ENCODE peak calls at places on chromosomes 7 and 10, in four cellular contexts. B, R, X and Q are unnamed samples.

GRCh38 chr7:158829021-158829341 is 328 bp downstream of the ESYT2 start:
- DNase-seq in X (peak), B (no peak), R (peak), Q (peak)

GRCh38 chr10:47115322-47115721 is 184.7 kb upstream of the GDF10 start:
- DNase-seq in R (no peak), X (peak), B (no peak), Q (no peak)

GRCh38 chr10:95121904-95122303 is 52.6 kb upstream of the CYP2C8 start:
- DNase-seq in B (no peak), R (peak), X (no peak), Q (no peak)

GRCh38 chr7:150944066-150945042 is 33.8 kb downstream of the KCNH2 start:
- DNase-seq in R (no peak), X (no peak), B (no peak), Q (no peak)

GRCh38 chr7:89129600-89130375 is 334.3 kb upstream of the TEX47 start:
- DNase-seq in R (no peak), B (no peak), X (no peak), Q (no peak)

GRCh38 chr10:80104066-80104926 is 25.8 kb downstream of the TMEM254 start:
- DNase-seq in B (no peak), R (peak), X (no peak), Q (peak)

GRCh38 chr7:154178890-154179289 is 126.7 kb downstream of the DPP6 start:
- DNase-seq in X (no peak), R (no peak), B (no peak), Q (no peak)

GRCh38 chr10:69801094-69801433 is 642 bp upstream of the COL13A1 start:
- DNase-seq in X (peak), B (no peak), R (peak), Q (no peak)

GRCh38 chr7:17558558-17559332 is 260.3 kb downstream of the AHR start:
- DNase-seq in R (no peak), X (peak), B (no peak), Q (no peak)

GRCh38 chr7:18684899-18685298 is 189.3 kb downstream of the HDAC9 start:
- DNase-seq in X (no peak), R (no peak), B (no peak), Q (no peak)

GRCh38 chr7:147412782-147413186 is 1177.8 kb upstream of the C7orf33 start:
- DNase-seq in B (peak), R (peak), X (no peak), Q (no peak)

GRCh38 chr7:128353189-128353588 is 8.3 kb downstream of the PRRT4 start:
- DNase-seq in R (no peak), B (no peak), X (no peak), Q (no peak)

GRCh38 chr7:105015631-105015965 is 1.6 kb downstream of the KMT2E start:
- DNase-seq in R (peak), B (no peak), X (no peak), Q (peak)

GRCh38 chr7:150966002-150966401 is 12.1 kb downstream of the KCNH2 start:
- DNase-seq in X (no peak), R (no peak), B (no peak), Q (no peak)

GRCh38 chr10:33487014-33487776 is 152.7 kb upstream of the NRP1 start:
- DNase-seq in X (no peak), R (peak), B (no peak), Q (no peak)

GRCh38 chr7:155935726-155936125 is 123.5 kb upstream of the SHH start:
- DNase-seq in B (no peak), R (no peak), X (no peak), Q (no peak)

GRCh38 chr7:42180806-42181205 is 56.2 kb downstream of the GLI3 start:
- DNase-seq in B (no peak), R (peak), X (no peak), Q (no peak)

GRCh38 chr10:113947138-113948011 is 92.9 kb downstream of the NHLRC2 start:
- DNase-seq in R (no peak), B (no peak), X (no peak), Q (no peak)

GRCh38 chr7:83696101-83696500 is 47.2 kb upstream of the SEMA3E start:
- DNase-seq in B (no peak), R (no peak), X (no peak), Q (no peak)

GRCh38 chr7:2512179-2512644 is 7.4 kb upstream of the LFNG start:
- DNase-seq in R (no peak), B (no peak), X (no peak), Q (no peak)

GRCh38 chr7:25386311-25386744 is 158.0 kb upstream of the NPVF start:
- DNase-seq in X (no peak), B (no peak), R (no peak), Q (no peak)

GRCh38 chr10:104441601-104442000 is 88.0 kb downstream of the CFAP58 start:
- DNase-seq in X (no peak), B (no peak), R (peak), Q (no peak)

GRCh38 chr10:6213257-6213905 is 10.6 kb downstream of the PFKFB3 start:
- DNase-seq in R (no peak), X (no peak), B (no peak), Q (no peak)

GRCh38 chr10:24466616-24466949 is 257.1 kb downstream of the ARHGAP21 start:
- DNase-seq in R (no peak), B (no peak), X (no peak), Q (no peak)

GRCh38 chr10:104304346-104304745 is 33.9 kb downstream of the ITPRIP start:
- DNase-seq in R (no peak), B (no peak), X (no peak), Q (no peak)

GRCh38 chr10:69994262-69994661 is 58.4 kb upstream of the MACROH2A2 start:
- DNase-seq in X (peak), R (peak), B (no peak), Q (no peak)

GRCh38 chr7:36448781-36449379 is 59.2 kb downstream of the ANLN start:
- DNase-seq in B (no peak), X (no peak), R (peak), Q (no peak)

GRCh38 chr10:47222461-47222860 is 77.5 kb upstream of the GDF10 start:
- DNase-seq in B (no peak), X (peak), R (no peak), Q (no peak)

GRCh38 chr10:127715782-127716378 is 21.1 kb upstream of the FOXI2 start:
- DNase-seq in X (no peak), B (peak), R (peak), Q (no peak)

GRCh38 chr7:38310601-38311057 is 37.2 kb upstream of the TARP start:
- DNase-seq in B (no peak), X (no peak), R (peak), Q (no peak)

GRCh38 chr7:41096921-41097320 is 606.0 kb downstream of the INHBA start:
- DNase-seq in B (no peak), X (no peak), R (peak), Q (no peak)

GRCh38 chr10:1549591-1550290 is 187.6 kb downstream of the ADARB2 start:
- DNase-seq in X (no peak), B (no peak), R (no peak), Q (no peak)

GRCh38 chr10:102624094-102624493 is 20.2 kb upstream of the TRIM8 start:
- DNase-seq in R (no peak), X (no peak), B (no peak), Q (no peak)

GRCh38 chr7:190196-190595 is 2.2 kb upstream of the FAM20C start:
- DNase-seq in B (no peak), X (no peak), R (no peak), Q (no peak)

GRCh38 chr7:979886-980571 is 3.0 kb upstream of the CYP2W1 start:
- DNase-seq in B (no peak), X (no peak), R (no peak), Q (no peak)

GRCh38 chr10:14381475-14381874 is 50.8 kb upstream of the FRMD4A start:
- DNase-seq in B (no peak), R (no peak), X (no peak), Q (no peak)

GRCh38 chr7:43658718-43659548 is 70.4 kb downstream of the COA1 start:
- DNase-seq in X (no peak), R (peak), B (no peak), Q (no peak)

GRCh38 chr10:59580257-59580863 is 129.3 kb downstream of the SLC16A9 start:
- DNase-seq in X (no peak), R (peak), B (peak), Q (no peak)

GRCh38 chr10:44696496-44696895 is 214.6 kb upstream of the TMEM72 start:
- DNase-seq in X (no peak), R (peak), B (no peak), Q (no peak)
- H3K27ac ChIP-seq in X (no peak), R (no peak), B (no peak), Q (no peak)

GRCh38 chr10:117539271-117539876 is 3.2 kb upstream of the EMX2 start:
- DNase-seq in X (no peak), R (no peak), B (no peak), Q (no peak)

GRCh38 chr10:117541405-117541908 is 1.1 kb upstream of the EMX2 start:
- DNase-seq in B (no peak), X (no peak), R (peak), Q (no peak)

GRCh38 chr10:117541909-117542705 is 439 bp upstream of the EMX2 start:
- DNase-seq in X (no peak), B (no peak), R (peak), Q (no peak)

GRCh38 chr10:117540640-117541404 is 1.7 kb upstream of the EMX2 start:
- DNase-seq in R (no peak), B (no peak), X (no peak), Q (no peak)

GRCh38 chr10:117539903-117540639 is 2.5 kb upstream of the EMX2 start:
- DNase-seq in X (no peak), R (no peak), B (no peak), Q (no peak)
- H3K4me3 ChIP-seq in X (no peak), R (no peak), B (no peak), Q (no peak)

DNA sequence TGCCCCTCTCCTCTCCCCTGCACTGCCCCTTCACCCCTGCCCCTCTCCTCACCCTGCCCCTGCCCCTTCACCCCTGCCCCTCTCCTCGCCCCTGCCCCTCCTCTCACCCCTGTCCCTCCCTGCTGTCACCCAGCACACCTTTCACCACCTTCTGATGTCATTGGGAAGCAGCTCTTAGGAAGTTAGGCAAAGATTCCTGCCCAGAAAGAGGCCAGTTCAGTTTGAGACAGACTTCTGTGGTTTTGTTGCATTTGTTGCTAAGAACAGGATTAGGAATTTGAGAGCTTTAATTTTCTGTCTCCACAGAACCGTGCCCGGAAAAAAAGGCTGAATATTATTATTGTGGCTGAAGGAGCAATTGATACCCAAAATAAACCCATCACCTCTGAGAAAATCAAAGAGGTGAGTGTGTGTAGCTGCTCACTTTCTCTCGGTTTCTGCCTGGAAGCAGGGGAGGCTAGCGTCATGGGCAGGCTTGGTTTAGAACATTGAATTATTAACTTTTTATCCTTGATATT is 39.6 kb downstream of the PFKP start:
- DNase-seq in B (no peak), R (peak), X (no peak), Q (no peak)
- H3K27ac ChIP-seq in B (no peak), R (peak), X (peak), Q (no peak)

GRCh38 chr7:51019231-51019844 is 236.6 kb upstream of the GRB10 start:
- DNase-seq in X (no peak), B (no peak), R (peak), Q (no peak)
- H3K4me3 ChIP-seq in X (no peak), B (no peak), R (no peak), Q (no peak)

DNA sequence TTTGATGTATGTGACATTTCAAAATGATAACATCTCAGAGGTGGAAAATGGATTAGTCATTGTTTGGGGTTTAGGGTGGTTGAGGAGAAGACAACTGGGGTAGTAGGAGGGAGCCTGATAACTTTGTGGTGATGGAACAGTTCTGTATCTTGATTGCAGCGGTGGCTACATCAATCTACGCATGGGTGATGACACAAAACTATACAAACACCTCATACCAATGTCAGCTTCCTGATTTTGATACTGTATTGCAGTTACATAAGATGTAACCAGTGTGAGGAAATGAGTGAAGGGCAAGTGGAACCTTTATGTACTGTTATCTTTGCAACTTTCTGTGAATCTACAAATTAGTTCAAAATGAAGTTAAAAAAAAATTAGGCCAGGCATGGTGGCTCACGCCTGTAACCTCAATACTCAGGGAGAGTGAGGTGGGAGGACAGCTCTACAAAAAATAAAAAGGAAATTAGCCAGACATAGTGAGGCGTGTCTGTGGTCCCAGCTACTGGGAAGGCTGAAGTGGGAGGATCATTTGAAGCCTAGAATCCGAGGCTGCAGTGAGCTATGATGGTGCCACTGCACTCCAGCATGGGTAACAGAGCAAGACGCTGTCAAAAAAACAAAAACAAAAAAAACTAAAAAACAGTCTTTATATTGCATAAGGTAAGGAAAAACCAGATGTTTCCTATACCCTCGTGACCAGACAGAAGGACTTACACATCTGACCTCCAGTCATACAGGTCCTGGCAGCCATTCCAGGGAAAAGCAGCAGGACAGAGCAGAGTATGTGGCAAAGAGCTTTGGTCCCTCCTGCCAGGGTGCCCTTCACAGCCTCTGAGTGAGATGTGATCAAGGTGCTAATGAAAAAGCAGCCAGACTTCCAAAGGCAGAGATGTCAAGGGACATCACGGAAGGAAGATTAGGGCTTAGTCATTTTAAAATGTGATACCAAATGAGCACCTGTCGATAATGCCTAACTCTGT is 50.8 kb downstream of the CYTH3 start:
- DNase-seq in X (no peak), R (peak), B (no peak), Q (peak)
- H3K27ac ChIP-seq in X (no peak), R (no peak), B (no peak), Q (peak)

GRCh38 chr10:96600337-96600736 is 13.5 kb upstream of the TM9SF3 start:
- DNase-seq in X (no peak), R (no peak), B (no peak), Q (no peak)
- H3K4me3 ChIP-seq in X (no peak), R (no peak), B (no peak), Q (no peak)

GRCh38 chr10:91076991-91077548 is 143.4 kb upstream of the PCGF5 start:
- DNase-seq in R (no peak), X (no peak), B (no peak), Q (no peak)
- H3K27ac ChIP-seq in R (no peak), X (peak), B (no peak), Q (no peak)

DNA sequence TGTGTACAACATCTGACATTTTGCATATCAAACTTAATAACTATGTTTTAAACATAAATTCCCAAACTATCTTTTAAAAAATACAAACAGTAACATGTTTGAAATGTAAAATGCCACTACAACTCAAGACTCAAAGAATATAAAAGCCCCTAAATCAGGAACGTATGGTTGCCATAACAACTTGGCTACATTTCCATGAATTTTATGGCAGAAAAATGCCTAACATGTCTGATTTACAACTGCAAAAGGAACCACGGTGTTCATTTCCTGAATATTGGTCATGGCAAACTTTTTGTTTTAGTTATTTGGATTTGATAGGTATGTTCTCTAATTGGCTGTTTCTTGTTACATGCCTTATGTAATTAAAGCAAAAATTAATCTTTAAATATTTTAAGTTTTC is 2.0 kb downstream of the SOSTDC1 start:
- DNase-seq in B (no peak), X (no peak), R (no peak), Q (no peak)
- H3K4me3 ChIP-seq in B (no peak), X (no peak), R (no peak), Q (no peak)

GRCh38 chr7:50268223-50268622 is 36.3 kb upstream of the IKZF1 start:
- DNase-seq in X (no peak), R (no peak), B (no peak), Q (no peak)
- H3K27ac ChIP-seq in X (no peak), R (no peak), B (no peak), Q (peak)